ENCODE peak calls at places on chromosome 1, in nine cellular contexts. N is posterior cingulate gyrus, K is A549, L is MCF 10A, X is LHCN-M2, Y is ecto neural progenitor cell, W is left kidney, C is ELR, H is HCT116. E is an unnamed sample.

GRCh38 chr1:53047737-53048344 is 14.2 kb upstream of the PODN start:
- DNase-seq in N (no peak), K (no peak), L (peak), X (peak), Y (no peak), W (no peak), C (peak), H (no peak), E (peak)

GRCh38 chr1:244074559-244075171 is 23.6 kb downstream of the ZBTB18 start:
- DNase-seq in N (no peak), K (no peak), L (no peak), X (no peak), Y (no peak), W (peak), C (no peak), H (no peak), E (no peak)

GRCh38 chr1:227927971-227928741 is 19.6 kb downstream of the WNT9A start:
- DNase-seq in N (peak), K (no peak), L (no peak), X (no peak), Y (no peak), W (no peak), C (no peak), H (no peak), E (no peak)

GRCh38 chr1:24389231-24389678 is 24.3 kb downstream of the STPG1 start:
- DNase-seq in N (no peak), K (no peak), L (no peak), X (no peak), Y (no peak), W (no peak), C (no peak), H (no peak), E (no peak)

GRCh38 chr1:171081220-171081993 is 9.3 kb upstream of the FMO3 start:
- DNase-seq in N (no peak), K (no peak), L (peak), X (peak), Y (no peak), W (peak), C (peak), H (peak), E (peak)

GRCh38 chr1:53600486-53600885 is 138.5 kb downstream of the GLIS1 start:
- DNase-seq in N (no peak), K (no peak), L (no peak), X (no peak), Y (no peak), W (no peak), C (no peak), H (no peak), E (no peak)

GRCh38 chr1:229664133-229664689 is 38.2 kb downstream of the URB2 start:
- DNase-seq in N (no peak), K (no peak), L (peak), X (no peak), Y (no peak), W (no peak), C (peak), H (no peak), E (peak)

GRCh38 chr1:225638853-225639252 is 14.1 kb downstream of the ENAH start:
- DNase-seq in N (no peak), K (no peak), L (no peak), X (no peak), Y (no peak), W (no peak), C (no peak), H (no peak), E (no peak)

E was measured in cardiac muscle cell.